ENCODE peak calls at places on chromosomes 16 and 17, in nine cellular contexts. I, N, X, C, J, G, E, B and H are unnamed samples.

GRCh38 chr17:79809530-79810137 is 12.8 kb upstream of the CBX8 start:
- DNase-seq in I (no peak), N (no peak), X (no peak), C (no peak), J (no peak), G (no peak), E (no peak), B (no peak), H (no peak)

GRCh38 chr16:73047536-73048291 is at the start of gene ZFHX3:
- DNase-seq in I (no peak), N (peak), X (no peak), C (no peak), J (no peak), G (peak), E (peak), B (peak), H (no peak)

GRCh38 chr17:82876149-82876548 is 36.3 kb upstream of the ZNF750 start:
- DNase-seq in I (no peak), N (peak), X (no peak), C (no peak), J (no peak), G (no peak), E (peak), B (no peak), H (no peak)

GRCh38 chr16:57760357-57761160 is 25.0 kb downstream of the KATNB1 start:
- DNase-seq in I (no peak), N (no peak), X (no peak), C (no peak), J (no peak), G (no peak), E (no peak), B (no peak), H (no peak)

GRCh38 chr17:47267354-47267828 is 13.8 kb downstream of the ITGB3 start:
- DNase-seq in I (no peak), N (peak), X (no peak), C (no peak), J (no peak), G (no peak), E (no peak), B (peak), H (no peak)

GRCh38 chr16:75555213-75555706 is 792 bp downstream of the TMEM231 start:
- DNase-seq in I (no peak), N (peak), X (no peak), C (peak), J (no peak), G (peak), E (peak), B (peak), H (no peak)

GRCh38 chr16:64782484-64782883 is 339.4 kb downstream of the CDH11 start:
- DNase-seq in I (no peak), N (no peak), X (no peak), C (no peak), J (no peak), G (no peak), E (no peak), B (no peak), H (no peak)

GRCh38 chr17:68351395-68351794 is 60.1 kb downstream of the ARSG start:
- DNase-seq in I (no peak), N (no peak), X (no peak), C (no peak), J (no peak), G (no peak), E (peak), B (peak), H (no peak)

GRCh38 chr17:34892864-34893263 is 68.4 kb downstream of the CCT6B start:
- DNase-seq in I (no peak), N (peak), X (no peak), C (no peak), J (no peak), G (peak), E (no peak), B (no peak), H (peak)

GRCh38 chr17:59409336-59410048 is 78.0 kb downstream of the YPEL2 start:
- DNase-seq in I (no peak), N (no peak), X (no peak), C (no peak), J (no peak), G (no peak), E (no peak), B (no peak), H (no peak)

GRCh38 chr17:75404739-75405364 is 626 bp downstream of the GRB2 start:
- DNase-seq in I (peak), N (peak), X (peak), C (peak), J (no peak), G (peak), E (peak), B (peak), H (peak)

GRCh38 chr16:89300311-89300975 is 82.9 kb downstream of the ZNF778 start:
- DNase-seq in I (no peak), N (no peak), X (no peak), C (no peak), J (no peak), G (no peak), E (peak), B (peak), H (no peak)

GRCh38 chr16:54375056-54375455 is 88.5 kb upstream of the IRX3 start:
- DNase-seq in I (no peak), N (no peak), X (no peak), C (no peak), J (no peak), G (no peak), E (no peak), B (no peak), H (no peak)

GRCh38 chr17:40524243-40524965 is 23.0 kb upstream of the TNS4 start:
- DNase-seq in I (no peak), N (no peak), X (no peak), C (no peak), J (no peak), G (no peak), E (no peak), B (peak), H (no peak)

GRCh38 chr16:17416461-17417221 is 54.1 kb downstream of the XYLT1 start:
- DNase-seq in I (peak), N (no peak), X (peak), C (no peak), J (no peak), G (no peak), E (peak), B (peak), H (peak)

GRCh38 chr16:69087161-69087581 is 18.3 kb upstream of the HAS3 start:
- DNase-seq in I (no peak), N (no peak), X (no peak), C (no peak), J (no peak), G (no peak), E (no peak), B (no peak), H (no peak)

GRCh38 chr16:89423709-89424260 is 66.6 kb downstream of the ANKRD11 start:
- DNase-seq in I (no peak), N (no peak), X (no peak), C (no peak), J (no peak), G (no peak), E (no peak), B (no peak), H (no peak)

GRCh38 chr16:73847090-73847489 is 449.5 kb upstream of the PSMD7 start:
- DNase-seq in I (no peak), N (no peak), X (no peak), C (no peak), J (no peak), G (no peak), E (no peak), B (no peak), H (no peak)

GRCh38 chr17:31677681-31678080 is 181.4 kb downstream of the COPRS start:
- DNase-seq in I (no peak), N (no peak), X (no peak), C (no peak), J (no peak), G (no peak), E (no peak), B (no peak), H (no peak)

GRCh38 chr16:27436065-27436464 is 34.1 kb downstream of the IL21R start:
- DNase-seq in I (no peak), N (no peak), X (no peak), C (peak), J (no peak), G (no peak), E (no peak), B (no peak), H (no peak)

GRCh38 chr17:77312061-77312684 is 171.4 kb downstream of the SEC14L1 start:
- DNase-seq in I (no peak), N (no peak), X (no peak), C (no peak), J (no peak), G (no peak), E (peak), B (no peak), H (no peak)

GRCh38 chr17:16104189-16104588 is 104.6 kb downstream of the TTC19 start:
- DNase-seq in I (no peak), N (no peak), X (no peak), C (no peak), J (no peak), G (no peak), E (no peak), B (no peak), H (no peak)

GRCh38 chr17:12457493-12457892 is 208.2 kb upstream of the MYOCD start:
- DNase-seq in I (no peak), N (no peak), X (no peak), C (no peak), J (no peak), G (no peak), E (no peak), B (no peak), H (no peak)

GRCh38 chr17:8832711-8833352 is 33.7 kb upstream of the MFSD6L start:
- DNase-seq in I (no peak), N (no peak), X (peak), C (peak), J (peak), G (no peak), E (peak), B (no peak), H (no peak)

GRCh38 chr17:143785-144281 is 6.5 kb downstream of the SCGB1C2 start:
- DNase-seq in I (peak), N (peak), X (peak), C (peak), J (peak), G (peak), E (peak), B (peak), H (peak)

GRCh38 chr17:43431741-43432523 is 33.1 kb downstream of the ARL4D start:
- DNase-seq in I (no peak), N (no peak), X (no peak), C (no peak), J (no peak), G (no peak), E (no peak), B (peak), H (no peak)

GRCh38 chr17:17175917-17176316 is 30.2 kb downstream of the PLD6 start:
- DNase-seq in I (no peak), N (no peak), X (no peak), C (no peak), J (no peak), G (no peak), E (no peak), B (no peak), H (no peak)

GRCh38 chr16:65388592-65388991 is 266.7 kb upstream of the CDH11 start:
- DNase-seq in I (no peak), N (no peak), X (no peak), C (no peak), J (no peak), G (no peak), E (no peak), B (peak), H (no peak)

GRCh38 chr17:43389022-43389947 is 9.5 kb upstream of the ARL4D start:
- DNase-seq in I (peak), N (peak), X (peak), C (peak), J (peak), G (peak), E (peak), B (peak), H (peak)